ENCODE peak calls at places on chromosome 13, in seven cellular contexts. J, B, A, Z, F, Q and P are unnamed samples.
A peak's percentile ranks its signal among the peaks of the same experiment; 100 is the strongest.

GRCh38 chr13:111912453-111912866 is 154.5 kb upstream of the SOX1 start:
- DNase-seq in J (no peak), B (no peak), A (no peak), Z (no peak), F (no peak), Q (no peak), P (peak; percentile 75)

GRCh38 chr13:50268500-50268899 is 253.3 kb downstream of the KCNRG start:
- DNase-seq in J (no peak), B (no peak), A (no peak), Z (peak; percentile 31), F (peak; percentile 44), Q (no peak), P (no peak)

GRCh38 chr13:91647361-91647970 is 249.0 kb downstream of the GPC5 start:
- DNase-seq in J (peak; percentile 74), B (no peak), A (no peak), Z (no peak), F (peak; percentile 22), Q (no peak), P (no peak)

GRCh38 chr13:113741101-113741731 is 17.8 kb upstream of the TMEM255B start:
- DNase-seq in J (no peak), B (no peak), A (no peak), Z (no peak), F (no peak), Q (no peak), P (no peak)

GRCh38 chr13:48532146-48532472 is 771 bp downstream of the RCBTB2 start:
- DNase-seq in J (peak; percentile 8), B (no peak), A (no peak), Z (peak; percentile 56), F (peak; percentile 67), Q (peak; percentile 13), P (no peak)

GRCh38 chr13:76019421-76020044 is 383.4 kb downstream of the LMO7 start:
- DNase-seq in J (no peak), B (no peak), A (no peak), Z (peak; percentile 17), F (no peak), Q (no peak), P (peak; percentile 69)

GRCh38 chr13:114109646-114110045 is 22.8 kb downstream of the RASA3 start:
- DNase-seq in J (no peak), B (no peak), A (peak; percentile 28), Z (no peak), F (no peak), Q (no peak), P (peak; percentile 69)

GRCh38 chr13:48954086-48954485 is 21.6 kb upstream of the FNDC3A start:
- DNase-seq in J (no peak), B (no peak), A (no peak), Z (peak; percentile 59), F (peak; percentile 41), Q (no peak), P (no peak)

GRCh38 chr13:37775871-37776270 is 93.7 kb downstream of the TRPC4 start:
- DNase-seq in J (no peak), B (no peak), A (no peak), Z (peak; percentile 9), F (no peak), Q (no peak), P (no peak)

GRCh38 chr13:49219647-49220034 is 497 bp upstream of the MLNR start:
- DNase-seq in J (no peak), B (no peak), A (no peak), Z (no peak), F (no peak), Q (no peak), P (no peak)

GRCh38 chr13:95660981-95661581 is 15.9 kb upstream of the DNAJC3 start:
- DNase-seq in J (no peak), B (no peak), A (no peak), Z (peak; percentile 64), F (peak; percentile 68), Q (no peak), P (no peak)

GRCh38 chr13:25286308-25286968 is 850 bp downstream of the MTMR6 start:
- DNase-seq in J (no peak), B (no peak), A (no peak), Z (peak; percentile 56), F (peak; percentile 52), Q (no peak), P (no peak)

GRCh38 chr13:79936368-79937136 is 404.4 kb downstream of the SPRY2 start:
- DNase-seq in J (peak; percentile 100), B (peak; percentile 100), A (no peak), Z (peak; percentile 99), F (peak; percentile 98), Q (peak; percentile 97), P (no peak)

GRCh38 chr13:97849305-97849704 is 104.2 kb upstream of the IPO5 start:
- DNase-seq in J (peak; percentile 7), B (no peak), A (no peak), Z (peak; percentile 26), F (peak; percentile 39), Q (peak; percentile 3), P (no peak)

GRCh38 chr13:48790996-48791395 is 137.3 kb downstream of the CYSLTR2 start:
- DNase-seq in J (no peak), B (no peak), A (no peak), Z (no peak), F (no peak), Q (no peak), P (no peak)

GRCh38 chr13:108297114-108297513 is 27.6 kb downstream of the TNFSF13B start:
- DNase-seq in J (no peak), B (no peak), A (no peak), Z (no peak), F (no peak), Q (no peak), P (no peak)

GRCh38 chr13:42878721-42879120 is 97.3 kb downstream of the FAM216B start:
- DNase-seq in J (no peak), B (no peak), A (no peak), Z (peak; percentile 65), F (peak; percentile 62), Q (no peak), P (no peak)

GRCh38 chr13:29684441-29684840 is 89.0 kb upstream of the SLC7A1 start:
- DNase-seq in J (no peak), B (no peak), A (no peak), Z (peak; percentile 59), F (no peak), Q (no peak), P (no peak)

GRCh38 chr13:26010487-26011207 is 41.2 kb downstream of the SHISA2 start:
- DNase-seq in J (no peak), B (no peak), A (no peak), Z (no peak), F (no peak), Q (no peak), P (no peak)

GRCh38 chr13:34172048-34172447 is 354.1 kb downstream of the RFC3 start:
- DNase-seq in J (no peak), B (no peak), A (no peak), Z (peak; percentile 56), F (no peak), Q (no peak), P (no peak)

GRCh38 chr13:91664036-91664435 is 265.6 kb downstream of the GPC5 start:
- DNase-seq in J (no peak), B (no peak), A (no peak), Z (no peak), F (no peak), Q (no peak), P (no peak)

GRCh38 chr13:36207672-36208071 is 6.7 kb downstream of the SOHLH2 start:
- DNase-seq in J (no peak), B (no peak), A (no peak), Z (peak; percentile 16), F (peak; percentile 8), Q (no peak), P (no peak)

GRCh38 chr13:90839061-90839460 is 508.4 kb upstream of the MIR17HG start:
- DNase-seq in J (no peak), B (no peak), A (no peak), Z (no peak), F (no peak), Q (no peak), P (no peak)

GRCh38 chr13:42495751-42496150 is 78.2 kb upstream of the TNFSF11 start:
- DNase-seq in J (no peak), B (no peak), A (no peak), Z (no peak), F (no peak), Q (no peak), P (no peak)

GRCh38 chr13:30805603-30806011 is 70.3 kb downstream of the ALOX5AP start:
- DNase-seq in J (no peak), B (no peak), A (no peak), Z (no peak), F (peak; percentile 84), Q (no peak), P (no peak)

GRCh38 chr13:21176195-21176981 is at the start of the genes MRPL57 and SKA3:
- DNase-seq in J (peak; percentile 67), B (peak; percentile 49), A (peak; percentile 93), Z (peak; percentile 90), F (peak; percentile 96), Q (peak; percentile 87), P (peak; percentile 95)
- TF ChIP-seq CTCF in J (no peak), B (peak; percentile 5), A (peak; percentile 69), Z (no peak), F (no peak), Q (no peak), P (peak; percentile 42)

DNA sequence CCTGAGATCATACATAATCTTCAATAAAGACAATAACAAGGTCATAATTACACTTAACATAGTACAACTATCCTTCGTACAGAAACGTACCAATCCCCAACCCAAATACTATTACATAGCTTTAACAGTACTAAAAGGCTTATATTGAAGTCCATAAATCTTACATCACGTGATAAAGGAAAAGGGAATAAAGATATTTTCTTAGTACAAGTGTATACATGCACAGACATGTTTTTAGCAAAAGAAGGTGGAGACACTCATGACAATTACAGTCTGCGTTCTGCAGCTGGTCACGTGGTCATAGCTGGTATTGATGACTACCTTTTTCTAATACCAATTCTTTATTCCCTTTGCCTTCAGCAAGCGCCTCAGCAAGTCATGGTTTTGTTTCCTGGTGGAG is 464.5 kb upstream of the SLITRK5 start:
- DNase-seq in J (no peak), B (no peak), A (no peak), Z (no peak), F (no peak), Q (no peak), P (no peak)
- TF ChIP-seq CTCF in J (no peak), B (no peak), A (no peak), Z (no peak), F (no peak), Q (no peak), P (no peak)

DNA sequence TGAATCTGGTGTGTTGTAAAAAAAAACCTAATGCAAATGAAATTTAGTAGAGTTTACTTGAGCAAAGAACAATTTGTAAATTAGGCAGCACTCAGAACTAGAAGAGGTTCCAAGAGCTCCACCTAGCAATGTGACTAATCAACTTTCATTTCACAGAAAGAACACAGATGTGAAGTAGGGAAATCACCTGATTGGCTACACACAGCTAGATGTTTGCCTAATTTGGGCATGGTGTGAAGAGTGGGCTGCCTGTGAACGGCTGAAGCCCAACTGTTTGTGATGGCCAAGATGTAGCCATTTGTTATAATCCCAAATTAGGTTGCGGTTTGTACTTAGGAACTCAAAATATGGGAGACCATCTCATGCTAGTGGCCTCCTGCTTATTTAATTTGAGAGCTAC is 724.4 kb upstream of the SLITRK5 start:
- DNase-seq in J (no peak), B (no peak), A (no peak), Z (peak; percentile 5), F (no peak), Q (no peak), P (no peak)
- TF ChIP-seq CTCF in J (no peak), B (no peak), A (no peak), Z (no peak), F (no peak), Q (no peak), P (no peak)

DNA sequence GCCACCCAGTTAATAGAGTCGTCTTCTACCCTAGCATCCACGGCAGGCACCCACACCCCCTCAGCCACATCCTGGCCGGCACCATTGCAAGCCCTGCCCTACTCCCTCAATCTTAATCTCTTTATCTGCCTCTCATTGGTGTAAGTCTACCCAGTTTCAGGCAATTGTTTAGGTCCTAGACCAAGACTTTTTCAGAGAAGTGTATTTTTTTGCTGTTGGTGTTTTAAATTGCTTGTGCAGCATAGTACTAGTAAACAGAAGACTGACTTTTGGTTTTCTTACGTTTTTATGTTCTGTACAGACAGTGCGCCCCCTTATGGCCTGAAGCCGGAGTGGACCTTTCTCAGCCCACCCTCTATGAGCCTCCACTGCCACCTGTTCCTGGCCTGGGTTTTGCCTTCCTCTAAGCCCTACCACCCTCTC is 2.3 kb upstream of the LCP1 start:
- DNase-seq in J (no peak), B (no peak), A (no peak), Z (peak; percentile 11), F (peak; percentile 28), Q (no peak), P (no peak)
- TF ChIP-seq CTCF in J (peak; percentile 75), B (peak; percentile 16), A (no peak), Z (peak; percentile 52), F (peak; percentile 57), Q (peak; percentile 33), P (peak; percentile 59)